ENCODE peak calls at places on chromosome 3, in five cellular contexts. P is Right ventricle myocardium inferior, N is anterior cingulate cortex, V is Right ventricle myocardium superior, L is fibroblast of gingiva. K is an unnamed sample.

GRCh38 chr3:36373084-36373483 is 7.2 kb upstream of the STAC start:
- DNase-seq in P (no peak), N (no peak), V (no peak), L (peak), K (no peak)

GRCh38 chr3:13008114-13008995 is 64.9 kb downstream of the IQSEC1 start:
- DNase-seq in P (no peak), N (no peak), V (peak), L (no peak), K (no peak)

GRCh38 chr3:125643127-125643526 is 47.8 kb upstream of the OSBPL11 start:
- DNase-seq in P (no peak), N (no peak), V (no peak), L (no peak), K (no peak)

GRCh38 chr3:126753191-126754160 is 49.4 kb downstream of the CHCHD6 start:
- DNase-seq in P (no peak), N (no peak), V (no peak), L (peak), K (no peak)

GRCh38 chr3:181533811-181534210 is 177.9 kb upstream of the SOX2 start:
- DNase-seq in P (no peak), N (no peak), V (no peak), L (no peak), K (no peak)

GRCh38 chr3:170290194-170290593 is 67.3 kb upstream of the SKIL start:
- DNase-seq in P (no peak), N (no peak), V (no peak), L (no peak), K (no peak)

GRCh38 chr3:4495294-4496110 is 2.4 kb downstream of the ITPR1 start:
- DNase-seq in P (no peak), N (no peak), V (no peak), L (no peak), K (peak)

GRCh38 chr3:114758828-114759709 is 388.0 kb downstream of the ZBTB20 start:
- DNase-seq in P (no peak), N (no peak), V (no peak), L (peak), K (no peak)

GRCh38 chr3:50127251-50127671 is 27.9 kb upstream of the SEMA3F start:
- DNase-seq in P (peak), N (no peak), V (no peak), L (no peak), K (no peak)

GRCh38 chr3:181941250-181941649 is 229.5 kb downstream of the SOX2 start:
- DNase-seq in P (no peak), N (no peak), V (no peak), L (no peak), K (no peak)

GRCh38 chr3:185934726-185935464 is 2.9 kb downstream of the TRA2B start:
- DNase-seq in P (no peak), N (no peak), V (no peak), L (no peak), K (no peak)

GRCh38 chr3:98022978-98023820 is 11.9 kb downstream of the GABRR3 start:
- DNase-seq in P (peak), N (peak), V (peak), L (peak), K (peak)

GRCh38 chr3:167091186-167091585 is 288.9 kb downstream of the ZBBX start:
- DNase-seq in P (no peak), N (no peak), V (no peak), L (no peak), K (no peak)

GRCh38 chr3:171165986-171166385 is 139.5 kb upstream of the SLC2A2 start:
- DNase-seq in P (no peak), N (no peak), V (no peak), L (no peak), K (no peak)

GRCh38 chr3:30502742-30503073 is 103.7 kb upstream of the TGFBR2 start:
- DNase-seq in P (no peak), N (no peak), V (no peak), L (no peak), K (no peak)

GRCh38 chr3:64150527-64151238 is 74.6 kb downstream of the PRICKLE2 start:
- DNase-seq in P (peak), N (peak), V (peak), L (peak), K (no peak)

GRCh38 chr3:31268868-31269267 is 263.9 kb upstream of the STT3B start:
- DNase-seq in P (peak), N (no peak), V (peak), L (no peak), K (no peak)

GRCh38 chr3:143951351-143951971 is 20.2 kb upstream of the DIPK2A start:
- DNase-seq in P (no peak), N (no peak), V (no peak), L (peak), K (no peak)

GRCh38 chr3:76585794-76586392 is 454.0 kb upstream of the ROBO2 start:
- DNase-seq in P (no peak), N (no peak), V (no peak), L (no peak), K (no peak)

GRCh38 chr3:105614288-105615030 is 247.8 kb downstream of the ALCAM start:
- DNase-seq in P (no peak), N (no peak), V (no peak), L (no peak), K (no peak)

GRCh38 chr3:55066406-55067128 is 138.7 kb upstream of the LRTM1 start:
- DNase-seq in P (no peak), N (no peak), V (no peak), L (no peak), K (no peak)

GRCh38 chr3:139530717-139531116 is 8.8 kb downstream of the RBP1 start:
- DNase-seq in P (no peak), N (no peak), V (no peak), L (no peak), K (no peak)

GRCh38 chr3:171585029-171585428 is 124.8 kb upstream of the TNIK start:
- DNase-seq in P (no peak), N (no peak), V (no peak), L (no peak), K (no peak)

GRCh38 chr3:20056727-20057611 is 16.7 kb downstream of the KAT2B start:
- DNase-seq in P (no peak), N (no peak), V (no peak), L (peak), K (peak)

GRCh38 chr3:66490214-66490613 is 10.6 kb downstream of the LRIG1 start:
- DNase-seq in P (no peak), N (no peak), V (no peak), L (peak), K (no peak)

GRCh38 chr3:154398084-154398967 is 31.7 kb downstream of the GPR149 start:
- DNase-seq in P (no peak), N (no peak), V (no peak), L (no peak), K (no peak)

GRCh38 chr3:135896613-135897012 is 68.9 kb upstream of the PPP2R3A start:
- DNase-seq in P (no peak), N (no peak), V (no peak), L (no peak), K (no peak)

GRCh38 chr3:183914856-183915255 is 30.2 kb upstream of the PARL start:
- DNase-seq in P (no peak), N (no peak), V (no peak), L (no peak), K (no peak)

GRCh38 chr3:127717357-127718243 is 44.8 kb downstream of the ABTB1 start:
- DNase-seq in P (no peak), N (peak), V (no peak), L (peak), K (peak)

GRCh38 chr3:12178091-12178820 is 19.5 kb upstream of the TIMP4 start:
- DNase-seq in P (peak), N (no peak), V (peak), L (peak), K (peak)

GRCh38 chr3:111070772-111071256 is 802 bp upstream of the NECTIN3 start:
- DNase-seq in P (no peak), N (peak), V (no peak), L (no peak), K (no peak)

GRCh38 chr3:123798540-123798939 is 85.6 kb downstream of the MYLK start:
- DNase-seq in P (no peak), N (no peak), V (no peak), L (no peak), K (no peak)

GRCh38 chr3:127792664-127793292 is 29.5 kb downstream of the MGLL start:
- DNase-seq in P (peak), N (no peak), V (peak), L (peak), K (peak)

GRCh38 chr3:5186089-5186853 is 1.2 kb upstream of the EDEM1 start:
- DNase-seq in P (no peak), N (no peak), V (no peak), L (no peak), K (peak)

GRCh38 chr3:139251529-139251928 is 92.3 kb upstream of the MRPS22 start:
- DNase-seq in P (no peak), N (no peak), V (no peak), L (peak), K (no peak)

GRCh38 chr3:98892263-98892662 is 9.2 kb downstream of the DCBLD2 start:
- DNase-seq in P (no peak), N (no peak), V (no peak), L (no peak), K (no peak)

GRCh38 chr3:27939510-27939909 is 217.4 kb upstream of the EOMES start:
- DNase-seq in P (no peak), N (no peak), V (no peak), L (no peak), K (no peak)

GRCh38 chr3:14915636-14916222 is 31.7 kb upstream of the NR2C2 start:
- DNase-seq in P (peak), N (no peak), V (no peak), L (no peak), K (no peak)

GRCh38 chr3:67655364-67656121 is 1.1 kb upstream of the SUCLG2 start:
- DNase-seq in P (no peak), N (no peak), V (peak), L (no peak), K (peak)